ENCODE peak calls at places on chromosomes 1 and 21, in six cellular contexts. S, J, M, B, U and Q are unnamed samples.

GRCh38 chr1:24199291-24199900 is 12.3 kb upstream of the IFNLR1 start:
- DNase-seq in U (peak), J (no peak), B (no peak), S (peak), M (peak), Q (peak)

GRCh38 chr1:201719812-201720521 is 109.0 kb upstream of the IPO9 start:
- DNase-seq in B (no peak), J (no peak), U (peak), M (no peak), S (no peak), Q (peak)

GRCh38 chr1:246012271-246012854 is 494.7 kb downstream of the SMYD3 start:
- DNase-seq in B (peak), M (no peak), U (peak), S (peak), J (no peak), Q (peak)

GRCh38 chr1:184283999-184284398 is 102.8 kb upstream of the C1orf21 start:
- DNase-seq in M (no peak), B (no peak), U (peak), J (no peak), S (no peak), Q (peak)

GRCh38 chr1:42165511-42166210 is 1.1 kb upstream of the GUCA2A start:
- DNase-seq in M (no peak), U (peak), S (no peak), B (no peak), J (no peak), Q (peak)

GRCh38 chr1:99264201-99265021 is at the start of gene PLPPR4:
- DNase-seq in B (no peak), M (no peak), J (no peak), S (no peak), U (peak), Q (peak)

GRCh38 chr1:25197982-25198681 is 34.2 kb downstream of the SYF2 start:
- DNase-seq in J (no peak), M (no peak), B (no peak), U (no peak), S (no peak), Q (no peak)

GRCh38 chr1:226980122-226980551 is 40.0 kb downstream of the COQ8A start:
- DNase-seq in J (no peak), B (no peak), U (no peak), M (no peak), S (no peak), Q (no peak)

GRCh38 chr1:21878840-21879478 is 58.2 kb downstream of the HSPG2 start:
- DNase-seq in U (no peak), B (no peak), M (no peak), J (no peak), S (no peak), Q (no peak)

GRCh38 chr1:6343506-6344405 is 49.8 kb downstream of the ACOT7 start:
- DNase-seq in J (peak), B (no peak), U (peak), M (no peak), S (peak), Q (peak)

GRCh38 chr1:67148516-67149178 is 13.9 kb upstream of the C1orf141 start:
- DNase-seq in B (no peak), S (no peak), J (no peak), U (peak), M (no peak), Q (peak)

GRCh38 chr1:58412071-58412580 is 134.4 kb downstream of the OMA1 start:
- DNase-seq in B (no peak), U (peak), J (no peak), M (no peak), S (no peak), Q (peak)

GRCh38 chr1:232589809-232590741 is 39.9 kb downstream of the SIPA1L2 start:
- DNase-seq in B (peak), U (peak), J (no peak), S (no peak), M (no peak), Q (no peak)

GRCh38 chr21:42336065-42336464 is 14.7 kb downstream of the TFF2 start:
- DNase-seq in B (no peak), S (no peak), U (peak), M (no peak), J (no peak), Q (peak)

GRCh38 chr1:41900611-41901444 is 17.9 kb downstream of the HIVEP3 start:
- DNase-seq in S (no peak), U (peak), J (peak), B (peak), M (no peak), Q (no peak)

GRCh38 chr1:54229281-54229891 is 29.4 kb downstream of the MRPL37 start:
- DNase-seq in B (no peak), M (no peak), U (peak), J (no peak), S (no peak), Q (peak)

GRCh38 chr1:160761886-160762285 is 22.8 kb downstream of the SLAMF7 start:
- DNase-seq in B (no peak), M (no peak), S (no peak), J (no peak), U (no peak), Q (no peak)

GRCh38 chr1:42214447-42214871 is 49.9 kb upstream of the GUCA2A start:
- DNase-seq in M (no peak), U (peak), J (no peak), S (no peak), B (peak), Q (peak)

GRCh38 chr1:103489881-103490280 is 35.6 kb upstream of the RNPC3 start:
- DNase-seq in M (no peak), J (peak), S (no peak), B (no peak), U (peak), Q (peak)

GRCh38 chr1:42845866-42846256 is 552 bp upstream of the ZNF691 start:
- DNase-seq in S (no peak), M (no peak), J (no peak), U (no peak), B (no peak), Q (no peak)

GRCh38 chr1:228074954-228075730 is 7.4 kb upstream of the ARF1 start:
- DNase-seq in S (no peak), J (no peak), B (no peak), U (no peak), M (no peak), Q (no peak)

GRCh38 chr1:11646317-11646716 is 7.9 kb downstream of the FBXO2 start:
- DNase-seq in S (no peak), B (no peak), J (no peak), U (no peak), M (no peak), Q (no peak)

GRCh38 chr1:162385280-162385623 is 3.7 kb downstream of the C1orf226 start:
- DNase-seq in J (no peak), M (no peak), S (no peak), B (no peak), U (no peak), Q (no peak)

GRCh38 chr1:228037401-228038386 is 30.9 kb downstream of the WNT3A start:
- DNase-seq in J (no peak), U (no peak), M (no peak), B (no peak), S (peak), Q (peak)

GRCh38 chr1:31750858-31751638 is 13.1 kb downstream of the ADGRB2 start:
- DNase-seq in M (no peak), U (peak), J (no peak), S (peak), B (no peak), Q (peak)

GRCh38 chr1:16082283-16083038 is 9.0 kb upstream of the FAM131C start:
- DNase-seq in M (peak), U (peak), S (peak), J (peak), B (no peak), Q (peak)

GRCh38 chr1:34668063-34668462 is 86.8 kb upstream of the GJB5 start:
- DNase-seq in M (no peak), U (no peak), S (no peak), J (no peak), B (no peak), Q (no peak)

GRCh38 chr1:93489756-93490155 is 41.8 kb downstream of the FNBP1L start:
- DNase-seq in M (no peak), S (no peak), J (no peak), U (peak), B (no peak), Q (no peak)

GRCh38 chr1:25725482-25725881 is 74.5 kb upstream of the SELENON start:
- DNase-seq in M (no peak), J (no peak), S (no peak), B (no peak), U (no peak), Q (no peak)

GRCh38 chr1:3775498-3776230 is 3.1 kb downstream of the SMIM1 start:
- DNase-seq in U (peak), J (no peak), S (peak), B (no peak), M (no peak), Q (peak)

GRCh38 chr1:79549191-79549590 is 542.7 kb upstream of the ADGRL4 start:
- DNase-seq in J (no peak), S (no peak), M (no peak), U (no peak), B (no peak), Q (no peak)

GRCh38 chr21:24076179-24076578 is 1531.1 kb downstream of the MRPL39 start:
- DNase-seq in M (no peak), J (no peak), B (no peak), U (no peak), S (peak), Q (peak)

GRCh38 chr1:227729881-227730629 is 5.0 kb downstream of the JMJD4 start:
- DNase-seq in B (peak), S (peak), U (peak), J (peak), M (no peak), Q (peak)

GRCh38 chr21:36552458-36552800 is 72.5 kb upstream of the CLDN14 start:
- DNase-seq in S (no peak), B (no peak), J (no peak), U (no peak), M (no peak), Q (no peak)

GRCh38 chr1:181846681-181847080 is 214.8 kb downstream of the ZNF648 start:
- DNase-seq in U (no peak), J (no peak), B (no peak), S (no peak), M (no peak), Q (no peak)

GRCh38 chr1:156895408-156895874 is 1.9 kb downstream of the PEAR1 start:
- DNase-seq in S (no peak), M (no peak), B (no peak), J (no peak), U (peak), Q (peak)